ENCODE peak calls at places on chromosomes 1 and 21, in six cellular contexts. One of them, this sample, is unnamed.

GRCh38 chr1:88276158-88276557 is 407.9 kb upstream of the PKN2 start:
- DNase-seq in NCI-H2081: no peak
- DNase-seq in activated CD4-positive, alpha-beta T cell treated with anti-CD3 and anti-CD28 coated beads, Interleukin-2, amount 50 U/mL, for 24 hours: no peak
- DNase-seq in psoas muscle: no peak
- DNase-seq in head of caudate nucleus: no peak
- DNase-seq in ovary: no peak
- DNase-seq in this sample: no peak

GRCh38 chr1:37056201-37056764 is 22.0 kb upstream of the GRIK3 start:
- DNase-seq in NCI-H2081: peak
- DNase-seq in activated CD4-positive, alpha-beta T cell treated with anti-CD3 and anti-CD28 coated beads, Interleukin-2, amount 50 U/mL, for 24 hours: no peak
- DNase-seq in psoas muscle: no peak
- DNase-seq in head of caudate nucleus: no peak
- DNase-seq in ovary: no peak
- DNase-seq in this sample: no peak

GRCh38 chr1:221431068-221431651 is 310.7 kb downstream of the DUSP10 start:
- DNase-seq in NCI-H2081: peak
- DNase-seq in activated CD4-positive, alpha-beta T cell treated with anti-CD3 and anti-CD28 coated beads, Interleukin-2, amount 50 U/mL, for 24 hours: no peak
- DNase-seq in psoas muscle: no peak
- DNase-seq in head of caudate nucleus: no peak
- DNase-seq in ovary: no peak
- DNase-seq in this sample: no peak

GRCh38 chr1:156661932-156662587 is 15.1 kb downstream of the NES start:
- DNase-seq in NCI-H2081: no peak
- DNase-seq in activated CD4-positive, alpha-beta T cell treated with anti-CD3 and anti-CD28 coated beads, Interleukin-2, amount 50 U/mL, for 24 hours: no peak
- DNase-seq in psoas muscle: no peak
- DNase-seq in head of caudate nucleus: peak
- DNase-seq in ovary: no peak
- DNase-seq in this sample: no peak

GRCh38 chr1:244214009-244214967 is 163.2 kb downstream of the ZBTB18 start:
- DNase-seq in NCI-H2081: no peak
- DNase-seq in activated CD4-positive, alpha-beta T cell treated with anti-CD3 and anti-CD28 coated beads, Interleukin-2, amount 50 U/mL, for 24 hours: no peak
- DNase-seq in psoas muscle: peak
- DNase-seq in head of caudate nucleus: no peak
- DNase-seq in ovary: no peak
- DNase-seq in this sample: no peak

GRCh38 chr1:229372251-229372650 is 29.4 kb upstream of the CCSAP start:
- DNase-seq in NCI-H2081: no peak
- DNase-seq in activated CD4-positive, alpha-beta T cell treated with anti-CD3 and anti-CD28 coated beads, Interleukin-2, amount 50 U/mL, for 24 hours: no peak
- DNase-seq in psoas muscle: no peak
- DNase-seq in head of caudate nucleus: no peak
- DNase-seq in ovary: no peak
- DNase-seq in this sample: no peak

GRCh38 chr1:27031235-27032118 is 18.8 kb upstream of the TENT5B start:
- DNase-seq in NCI-H2081: no peak
- DNase-seq in activated CD4-positive, alpha-beta T cell treated with anti-CD3 and anti-CD28 coated beads, Interleukin-2, amount 50 U/mL, for 24 hours: no peak
- DNase-seq in psoas muscle: peak
- DNase-seq in head of caudate nucleus: peak
- DNase-seq in ovary: peak
- DNase-seq in this sample: peak

GRCh38 chr1:225427249-225428065 is at the start of gene LBR:
- DNase-seq in NCI-H2081: no peak
- DNase-seq in activated CD4-positive, alpha-beta T cell treated with anti-CD3 and anti-CD28 coated beads, Interleukin-2, amount 50 U/mL, for 24 hours: no peak
- DNase-seq in psoas muscle: peak
- DNase-seq in head of caudate nucleus: peak
- DNase-seq in ovary: peak
- DNase-seq in this sample: peak

GRCh38 chr1:35931424-35932157 is 686 bp downstream of the AGO3 start:
- DNase-seq in NCI-H2081: peak
- DNase-seq in activated CD4-positive, alpha-beta T cell treated with anti-CD3 and anti-CD28 coated beads, Interleukin-2, amount 50 U/mL, for 24 hours: no peak
- DNase-seq in psoas muscle: no peak
- DNase-seq in head of caudate nucleus: no peak
- DNase-seq in ovary: peak
- DNase-seq in this sample: peak

GRCh38 chr1:196178083-196178635 is 430.1 kb downstream of the KCNT2 start:
- DNase-seq in NCI-H2081: no peak
- DNase-seq in activated CD4-positive, alpha-beta T cell treated with anti-CD3 and anti-CD28 coated beads, Interleukin-2, amount 50 U/mL, for 24 hours: no peak
- DNase-seq in psoas muscle: no peak
- DNase-seq in head of caudate nucleus: no peak
- DNase-seq in ovary: no peak
- DNase-seq in this sample: no peak

GRCh38 chr1:209207126-209207700 is 376.3 kb upstream of the CAMK1G start:
- DNase-seq in NCI-H2081: no peak
- DNase-seq in activated CD4-positive, alpha-beta T cell treated with anti-CD3 and anti-CD28 coated beads, Interleukin-2, amount 50 U/mL, for 24 hours: no peak
- DNase-seq in psoas muscle: no peak
- DNase-seq in head of caudate nucleus: peak
- DNase-seq in ovary: no peak
- DNase-seq in this sample: no peak

GRCh38 chr1:217354900-217355299 is 276.0 kb downstream of the GPATCH2 start:
- DNase-seq in NCI-H2081: no peak
- DNase-seq in activated CD4-positive, alpha-beta T cell treated with anti-CD3 and anti-CD28 coated beads, Interleukin-2, amount 50 U/mL, for 24 hours: no peak
- DNase-seq in psoas muscle: no peak
- DNase-seq in head of caudate nucleus: no peak
- DNase-seq in ovary: no peak
- DNase-seq in this sample: no peak

GRCh38 chr1:114282751-114283403 is 129.2 kb upstream of the SYT6 start:
- DNase-seq in NCI-H2081: peak
- DNase-seq in activated CD4-positive, alpha-beta T cell treated with anti-CD3 and anti-CD28 coated beads, Interleukin-2, amount 50 U/mL, for 24 hours: peak
- DNase-seq in psoas muscle: peak
- DNase-seq in head of caudate nucleus: peak
- DNase-seq in ovary: peak
- DNase-seq in this sample: peak

GRCh38 chr21:31873696-31874599 is 1.1 kb downstream of the HUNK start:
- DNase-seq in NCI-H2081: peak
- DNase-seq in activated CD4-positive, alpha-beta T cell treated with anti-CD3 and anti-CD28 coated beads, Interleukin-2, amount 50 U/mL, for 24 hours: peak
- DNase-seq in psoas muscle: peak
- DNase-seq in head of caudate nucleus: peak
- DNase-seq in ovary: peak
- DNase-seq in this sample: peak

GRCh38 chr1:101122452-101123166 is 97.0 kb upstream of the DPH5 start:
- DNase-seq in NCI-H2081: no peak
- DNase-seq in activated CD4-positive, alpha-beta T cell treated with anti-CD3 and anti-CD28 coated beads, Interleukin-2, amount 50 U/mL, for 24 hours: no peak
- DNase-seq in psoas muscle: no peak
- DNase-seq in head of caudate nucleus: no peak
- DNase-seq in ovary: no peak
- DNase-seq in this sample: no peak

GRCh38 chr1:25743164-25744139 is 56.5 kb upstream of the SELENON start:
- DNase-seq in NCI-H2081: peak
- DNase-seq in activated CD4-positive, alpha-beta T cell treated with anti-CD3 and anti-CD28 coated beads, Interleukin-2, amount 50 U/mL, for 24 hours: no peak
- DNase-seq in psoas muscle: peak
- DNase-seq in head of caudate nucleus: peak
- DNase-seq in ovary: peak
- DNase-seq in this sample: peak

GRCh38 chr1:56901720-56902119 is 47.1 kb downstream of the C8A start:
- DNase-seq in NCI-H2081: no peak
- DNase-seq in activated CD4-positive, alpha-beta T cell treated with anti-CD3 and anti-CD28 coated beads, Interleukin-2, amount 50 U/mL, for 24 hours: no peak
- DNase-seq in psoas muscle: no peak
- DNase-seq in head of caudate nucleus: no peak
- DNase-seq in ovary: no peak
- DNase-seq in this sample: no peak

GRCh38 chr1:87091425-87091824 is 177.0 kb downstream of the HS2ST1 start:
- DNase-seq in NCI-H2081: no peak
- DNase-seq in activated CD4-positive, alpha-beta T cell treated with anti-CD3 and anti-CD28 coated beads, Interleukin-2, amount 50 U/mL, for 24 hours: no peak
- DNase-seq in psoas muscle: no peak
- DNase-seq in head of caudate nucleus: no peak
- DNase-seq in ovary: no peak
- DNase-seq in this sample: no peak

GRCh38 chr1:227885648-227886502 is 61.9 kb downstream of the WNT9A start:
- DNase-seq in NCI-H2081: no peak
- DNase-seq in activated CD4-positive, alpha-beta T cell treated with anti-CD3 and anti-CD28 coated beads, Interleukin-2, amount 50 U/mL, for 24 hours: no peak
- DNase-seq in psoas muscle: peak
- DNase-seq in head of caudate nucleus: peak
- DNase-seq in ovary: peak
- DNase-seq in this sample: peak

GRCh38 chr1:93967276-93967675 is 58.0 kb upstream of the GCLM start:
- DNase-seq in NCI-H2081: peak
- DNase-seq in activated CD4-positive, alpha-beta T cell treated with anti-CD3 and anti-CD28 coated beads, Interleukin-2, amount 50 U/mL, for 24 hours: no peak
- DNase-seq in psoas muscle: no peak
- DNase-seq in head of caudate nucleus: no peak
- DNase-seq in ovary: no peak
- DNase-seq in this sample: peak

GRCh38 chr1:193681422-193681821 is 495.0 kb upstream of the B3GALT2 start:
- DNase-seq in NCI-H2081: no peak
- DNase-seq in activated CD4-positive, alpha-beta T cell treated with anti-CD3 and anti-CD28 coated beads, Interleukin-2, amount 50 U/mL, for 24 hours: no peak
- DNase-seq in psoas muscle: no peak
- DNase-seq in head of caudate nucleus: no peak
- DNase-seq in ovary: no peak
- DNase-seq in this sample: no peak

GRCh38 chr1:103265551-103265950 is 157.2 kb upstream of the COL11A1 start:
- DNase-seq in NCI-H2081: no peak
- DNase-seq in activated CD4-positive, alpha-beta T cell treated with anti-CD3 and anti-CD28 coated beads, Interleukin-2, amount 50 U/mL, for 24 hours: no peak
- DNase-seq in psoas muscle: no peak
- DNase-seq in head of caudate nucleus: no peak
- DNase-seq in ovary: no peak
- DNase-seq in this sample: no peak

GRCh38 chr1:96473791-96474452 is 247.7 kb upstream of the PTBP2 start:
- DNase-seq in NCI-H2081: no peak
- DNase-seq in activated CD4-positive, alpha-beta T cell treated with anti-CD3 and anti-CD28 coated beads, Interleukin-2, amount 50 U/mL, for 24 hours: no peak
- DNase-seq in psoas muscle: no peak
- DNase-seq in head of caudate nucleus: no peak
- DNase-seq in ovary: no peak
- DNase-seq in this sample: no peak

GRCh38 chr1:106037526-106037925 is 1018.9 kb upstream of the PRMT6 start:
- DNase-seq in NCI-H2081: no peak
- DNase-seq in activated CD4-positive, alpha-beta T cell treated with anti-CD3 and anti-CD28 coated beads, Interleukin-2, amount 50 U/mL, for 24 hours: no peak
- DNase-seq in psoas muscle: no peak
- DNase-seq in head of caudate nucleus: no peak
- DNase-seq in ovary: no peak
- DNase-seq in this sample: no peak

GRCh38 chr1:206679738-206680211 is 4.9 kb upstream of the MAPKAPK2 start:
- DNase-seq in NCI-H2081: no peak
- DNase-seq in activated CD4-positive, alpha-beta T cell treated with anti-CD3 and anti-CD28 coated beads, Interleukin-2, amount 50 U/mL, for 24 hours: no peak
- DNase-seq in psoas muscle: no peak
- DNase-seq in head of caudate nucleus: no peak
- DNase-seq in ovary: no peak
- DNase-seq in this sample: no peak

GRCh38 chr1:225657462-225657989 is 4.6 kb upstream of the ENAH start:
- DNase-seq in NCI-H2081: no peak
- DNase-seq in activated CD4-positive, alpha-beta T cell treated with anti-CD3 and anti-CD28 coated beads, Interleukin-2, amount 50 U/mL, for 24 hours: no peak
- DNase-seq in psoas muscle: no peak
- DNase-seq in head of caudate nucleus: no peak
- DNase-seq in ovary: no peak
- DNase-seq in this sample: no peak

GRCh38 chr1:87449348-87449963 is 120.8 kb downstream of the LMO4 start:
- DNase-seq in NCI-H2081: peak
- DNase-seq in activated CD4-positive, alpha-beta T cell treated with anti-CD3 and anti-CD28 coated beads, Interleukin-2, amount 50 U/mL, for 24 hours: no peak
- DNase-seq in psoas muscle: no peak
- DNase-seq in head of caudate nucleus: no peak
- DNase-seq in ovary: no peak
- DNase-seq in this sample: peak

GRCh38 chr1:2288308-2288707 is 60.2 kb downstream of the SKI start:
- DNase-seq in NCI-H2081: no peak
- DNase-seq in activated CD4-positive, alpha-beta T cell treated with anti-CD3 and anti-CD28 coated beads, Interleukin-2, amount 50 U/mL, for 24 hours: no peak
- DNase-seq in psoas muscle: no peak
- DNase-seq in head of caudate nucleus: no peak
- DNase-seq in ovary: no peak
- DNase-seq in this sample: no peak

GRCh38 chr1:3618904-3619671 is 5.7 kb upstream of the TPRG1L start:
- DNase-seq in NCI-H2081: peak
- DNase-seq in activated CD4-positive, alpha-beta T cell treated with anti-CD3 and anti-CD28 coated beads, Interleukin-2, amount 50 U/mL, for 24 hours: peak
- DNase-seq in psoas muscle: peak
- DNase-seq in head of caudate nucleus: peak
- DNase-seq in ovary: peak
- DNase-seq in this sample: peak

GRCh38 chr1:57204091-57204490 is 219.8 kb downstream of the DAB1 start:
- DNase-seq in NCI-H2081: no peak
- DNase-seq in activated CD4-positive, alpha-beta T cell treated with anti-CD3 and anti-CD28 coated beads, Interleukin-2, amount 50 U/mL, for 24 hours: no peak
- DNase-seq in psoas muscle: no peak
- DNase-seq in head of caudate nucleus: no peak
- DNase-seq in ovary: no peak
- DNase-seq in this sample: no peak

GRCh38 chr1:18907021-18907913 is 4.9 kb upstream of the ALDH4A1 start:
- DNase-seq in NCI-H2081: peak
- DNase-seq in activated CD4-positive, alpha-beta T cell treated with anti-CD3 and anti-CD28 coated beads, Interleukin-2, amount 50 U/mL, for 24 hours: peak
- DNase-seq in psoas muscle: peak
- DNase-seq in head of caudate nucleus: peak
- DNase-seq in ovary: peak
- DNase-seq in this sample: peak

GRCh38 chr21:14686466-14687276 is 140.6 kb upstream of the SAMSN1 start:
- DNase-seq in NCI-H2081: no peak
- DNase-seq in activated CD4-positive, alpha-beta T cell treated with anti-CD3 and anti-CD28 coated beads, Interleukin-2, amount 50 U/mL, for 24 hours: no peak
- DNase-seq in psoas muscle: no peak
- DNase-seq in head of caudate nucleus: no peak
- DNase-seq in ovary: no peak
- DNase-seq in this sample: no peak